ENCODE peak calls at places on chromosome 21, in four cellular contexts. W is heart left ventricle, R is heart right ventricle, A is cardiac muscle cell. B is an unnamed sample.

GRCh38 chr21:21436012-21436545 is 437.9 kb downstream of the NCAM2 start:
- DNase-seq in W (no peak), R (no peak), A (no peak), B (peak; percentile 1)

GRCh38 chr21:36207577-36208320 is 51.1 kb downstream of the DOP1B start:
- DNase-seq in W (no peak), R (no peak), A (peak; percentile 48), B (no peak)

GRCh38 chr21:44724166-44724565 is 12.8 kb upstream of the TSPEAR start:
- DNase-seq in W (no peak), R (no peak), A (no peak), B (no peak)

GRCh38 chr21:15249285-15249993 is 184.6 kb upstream of the NRIP1 start:
- DNase-seq in W (no peak), R (no peak), A (no peak), B (no peak)

GRCh38 chr21:40511976-40512375 is 335.0 kb downstream of the DSCAM start:
- DNase-seq in W (no peak), R (no peak), A (no peak), B (no peak)

GRCh38 chr21:18218331-18218730 is 26.3 kb upstream of the CHODL start:
- DNase-seq in W (no peak), R (no peak), A (no peak), B (no peak)

GRCh38 chr21:45280178-45280821 is 7.4 kb downstream of the POFUT2 start:
- DNase-seq in W (no peak), R (no peak), A (no peak), B (no peak)

GRCh38 chr21:14084701-14085100 is 126.1 kb downstream of the LIPI start:
- DNase-seq in W (no peak), R (no peak), A (no peak), B (no peak)

GRCh38 chr21:31098576-31099005 is 60.3 kb upstream of the KRTAP19-8 start:
- DNase-seq in W (peak; percentile 62), R (peak; percentile 66), A (peak; percentile 74), B (no peak)

GRCh38 chr21:17931080-17931479 is 111.9 kb upstream of the C21orf91 start:
- DNase-seq in W (no peak), R (no peak), A (no peak), B (no peak)

GRCh38 chr21:27476696-27477095 is 509.8 kb upstream of the ADAMTS5 start:
- DNase-seq in W (no peak), R (no peak), A (no peak), B (no peak)

GRCh38 chr21:44696572-44696971 is 400 bp upstream of the KRTAP10-12 start:
- DNase-seq in W (no peak), R (no peak), A (no peak), B (no peak)

GRCh38 chr21:44771896-44772525 is 29.6 kb downstream of the UBE2G2 start:
- DNase-seq in W (no peak), R (no peak), A (no peak), B (no peak)

GRCh38 chr21:30340714-30341573 is 3.5 kb upstream of the KRTAP27-1 start:
- DNase-seq in W (no peak), R (no peak), A (peak; percentile 65), B (no peak)

GRCh38 chr21:36769051-36769867 is 70.3 kb downstream of the SIM2 start:
- DNase-seq in W (no peak), R (no peak), A (no peak), B (no peak)

GRCh38 chr21:28066051-28066450 is 926.6 kb downstream of the LTN1 start:
- DNase-seq in W (no peak), R (no peak), A (no peak), B (peak; percentile 37)

GRCh38 chr21:36385909-36386642 is 884 bp downstream of the CHAF1B start:
- DNase-seq in W (no peak), R (no peak), A (no peak), B (no peak)

GRCh38 chr21:17340081-17340480 is 172.8 kb upstream of the CXADR start:
- DNase-seq in W (no peak), R (no peak), A (no peak), B (no peak)

GRCh38 chr21:36799869-36800268 is 101.0 kb downstream of the SIM2 start:
- DNase-seq in W (no peak), R (no peak), A (no peak), B (no peak)

GRCh38 chr21:29888437-29888836 is 51.4 kb downstream of the GRIK1 start:
- DNase-seq in W (no peak), R (no peak), A (no peak), B (peak; percentile 5)

GRCh38 chr21:14900058-14900457 is 164.7 kb downstream of the NRIP1 start:
- DNase-seq in W (no peak), R (no peak), A (no peak), B (no peak)

GRCh38 chr21:44982558-44983244 is 42.9 kb downstream of the SLX9 start:
- DNase-seq in W (peak; percentile 70), R (peak; percentile 56), A (no peak), B (no peak)

GRCh38 chr21:18549214-18549905 is 145.8 kb upstream of the TMPRSS15 start:
- DNase-seq in W (no peak), R (no peak), A (no peak), B (no peak)

GRCh38 chr21:43921979-43922945 is 57.2 kb downstream of the AGPAT3 start:
- DNase-seq in W (no peak), R (no peak), A (no peak), B (no peak)

GRCh38 chr21:15682977-15683376 is 46.8 kb upstream of the USP25 start:
- DNase-seq in W (no peak), R (no peak), A (no peak), B (no peak)

GRCh38 chr21:28334407-28334806 is 658.3 kb downstream of the LTN1 start:
- DNase-seq in W (no peak), R (no peak), A (no peak), B (no peak)

GRCh38 chr21:35035116-35035515 is 14.0 kb downstream of the RUNX1 start:
- DNase-seq in W (no peak), R (no peak), A (no peak), B (no peak)
- H3K4me3 ChIP-seq in W (no peak overlapping the region), R (no peak overlapping the region), A (no peak overlapping the region), B (no peak overlapping the region)

GRCh38 chr21:32340863-32341848 is 42.5 kb downstream of the MRAP start:
- DNase-seq in W (no peak), R (no peak), A (no peak), B (no peak)
- TF ChIP-seq CTCF in W (no peak), R (no peak), A (no peak), B (no peak)

DNA sequence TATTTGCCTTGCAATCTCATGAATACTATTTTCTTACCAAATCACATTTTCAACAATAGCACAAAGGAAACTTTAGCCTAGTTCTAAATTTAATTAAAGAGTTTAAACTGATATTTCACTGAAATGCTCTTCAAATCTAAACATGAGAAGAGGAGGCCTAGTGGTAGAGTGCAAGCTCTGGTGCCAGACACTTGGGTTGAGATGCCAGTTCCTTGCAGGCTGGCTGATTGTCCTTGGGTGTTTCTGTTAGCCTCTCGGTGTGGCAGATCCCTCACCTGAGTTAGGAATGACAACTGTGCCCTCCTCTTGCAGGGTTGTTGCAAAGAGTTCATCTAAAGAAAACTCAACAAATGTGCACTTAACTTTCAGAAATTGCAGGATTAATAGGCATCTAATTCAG is 12.5 kb downstream of the ZBTB21 start:
- DNase-seq in W (no peak), R (no peak), A (no peak), B (no peak)
- H3K36me3 ChIP-seq in W (peaks cover 26% of the 10 kb centered on the region), R (no peaks in the 10 kb centered on the region), A (peaks cover 7% of the 10 kb centered on the region), B (no peaks in the 10 kb centered on the region)

GRCh38 chr21:26154776-26155175 is 15.8 kb downstream of the APP start:
- DNase-seq in W (no peak), R (no peak), A (no peak), B (no peak)
- H3K4me3 ChIP-seq in W (no peak overlapping the region), R (no peak overlapping the region), A (no peak overlapping the region), B (no peak overlapping the region)

GRCh38 chr21:33855190-33855589 is 60.4 kb downstream of the ATP5PO start:
- DNase-seq in W (no peak), R (no peak), A (no peak), B (no peak)
- TF ChIP-seq CTCF in W (no peak), R (no peak), A (peak; percentile 13), B (no peak)

GRCh38 chr21:46399129-46399528 is 59.6 kb upstream of the DIP2A start:
- DNase-seq in W (no peak), R (no peak), A (no peak), B (no peak)
- H3K36me3 ChIP-seq in W (peaks cover 84% of the 10 kb centered on the region), R (peaks cover 10% of the 10 kb centered on the region), A (peaks cover 13% of the 10 kb centered on the region), B (peaks cover 32% of the 10 kb centered on the region)

GRCh38 chr21:39454949-39455668 is 3.3 kb downstream of the SH3BGR start:
- DNase-seq in W (no peak), R (no peak), A (no peak), B (no peak)

GRCh38 chr21:39451332-39452206 is at the start of gene SH3BGR:
- DNase-seq in W (peak; percentile 83), R (peak; percentile 69), A (peak; percentile 95), B (no peak)

GRCh38 chr21:39453571-39454179 is 1.9 kb downstream of the SH3BGR start:
- DNase-seq in W (no peak), R (no peak), A (no peak), B (no peak)

GRCh38 chr21:39452965-39453332 is 1.2 kb downstream of the SH3BGR start:
- DNase-seq in W (no peak), R (no peak), A (peak; percentile 75), B (no peak)

GRCh38 chr21:39452207-39452964 is 616 bp downstream of the SH3BGR start:
- DNase-seq in W (no peak), R (no peak), A (no peak), B (peak; percentile 28)
- H3K4me3 ChIP-seq in W (peak overlapping the region; percentile 55), R (peak overlapping the region; percentile 36), A (peak overlapping the region; percentile 45), B (no peak overlapping the region)

DNA sequence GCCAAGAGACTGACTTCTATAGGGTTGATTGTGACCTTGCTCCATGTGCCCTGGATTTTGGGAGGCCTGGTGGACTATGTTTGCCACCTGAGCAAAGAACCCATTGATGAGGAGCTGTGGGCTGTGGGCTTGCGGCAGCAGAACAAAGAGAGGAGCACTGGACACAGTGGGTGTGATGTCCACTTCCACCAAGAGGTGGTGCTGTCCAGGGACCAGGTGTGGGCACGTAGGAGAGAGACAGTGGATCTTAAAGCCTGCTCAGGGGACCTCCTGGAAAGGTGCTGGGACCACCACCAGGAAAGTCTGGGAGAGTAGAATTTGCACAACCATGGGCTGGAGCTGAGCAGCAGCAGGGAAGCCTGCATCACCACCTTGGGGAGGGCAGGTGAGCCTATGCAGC is 106.7 kb upstream of the ETS2 start:
- DNase-seq in W (no peak), R (no peak), A (no peak), B (no peak)
- TF ChIP-seq CTCF in W (no peak), R (no peak), A (peak; percentile 42), B (peak; percentile 21)

GRCh38 chr21:46416551-46416950 is 42.1 kb upstream of the DIP2A start:
- DNase-seq in W (no peak), R (no peak), A (no peak), B (no peak)
- H3K36me3 ChIP-seq in W (peaks cover 76% of the 10 kb centered on the region), R (peaks cover 4% of the 10 kb centered on the region), A (peaks cover 8% of the 10 kb centered on the region), B (peaks cover 17% of the 10 kb centered on the region)

B was measured in BJ.